ENCODE peak calls at places on chromosome 14, in eight cellular contexts. M is pulmonary artery endothelial cell; O is stimulated activated CD4-positive, alpha-beta T cell treated with anti-CD3 and anti-CD28 coated beads, Interleukin-15, amount 100 ng/mL, for 24 hours; W is activated T-cell treated with anti-CD3 and anti-CD28 coated beads, Interleukin-2, amount 50 U/mL, for 4 hours; U is ACHN; C is LHCN-M2; J is tibial artery; N is hypothalamus. S is an unnamed sample.

GRCh38 chr14:69360438-69361108 is 37.5 kb downstream of the ERH start:
- DNase-seq in M (no peak), O (peak; percentile 18), W (no peak), U (no peak), C (peak; percentile 26), J (no peak), N (no peak), S (no peak)

GRCh38 chr14:106564058-106564643 is 1037.8 kb downstream of the TMEM121 start:
- DNase-seq in M (no peak), O (peak; percentile 79), W (peak; percentile 63), U (peak; percentile 36), C (no peak), J (no peak), N (no peak), S (no peak)

GRCh38 chr14:50559990-50560928 is at the start of gene ATL1:
- DNase-seq in M (no peak), O (peak; percentile 67), W (peak; percentile 10), U (peak; percentile 77), C (peak; percentile 79), J (peak; percentile 91), N (peak; percentile 66), S (peak; percentile 67)

GRCh38 chr14:49946320-49947141 is 53.6 kb downstream of the ARF6 start:
- DNase-seq in M (peak; percentile 52), O (peak; percentile 50), W (peak; percentile 30), U (peak; percentile 33), C (peak; percentile 70), J (peak; percentile 43), N (no peak), S (peak; percentile 62)

GRCh38 chr14:77181603-77182437 is at the start of gene TMEM63C:
- DNase-seq in M (no peak), O (peak; percentile 78), W (peak; percentile 50), U (peak; percentile 77), C (peak; percentile 17), J (no peak), N (peak; percentile 55), S (no peak)

GRCh38 chr14:89941830-89942377 is 12.6 kb downstream of the EFCAB11 start:
- DNase-seq in M (no peak), O (peak; percentile 23), W (no peak), U (no peak), C (no peak), J (no peak), N (no peak), S (no peak)

GRCh38 chr14:93543766-93544165 is 113.0 kb downstream of the UNC79 start:
- DNase-seq in M (no peak), O (no peak), W (no peak), U (peak; percentile 28), C (peak; percentile 27), J (no peak), N (no peak), S (no peak)

GRCh38 chr14:33516898-33517436 is 433.9 kb downstream of the EGLN3 start:
- DNase-seq in M (no peak), O (no peak), W (no peak), U (no peak), C (no peak), J (no peak), N (no peak), S (no peak)

GRCh38 chr14:71891970-71892369 is 40.3 kb upstream of the RGS6 start:
- DNase-seq in M (no peak), O (no peak), W (no peak), U (no peak), C (no peak), J (no peak), N (no peak), S (no peak)

GRCh38 chr14:76456200-76456599 is 80.3 kb downstream of the ESRRB start:
- DNase-seq in M (no peak), O (peak; percentile 62), W (no peak), U (peak; percentile 53), C (peak; percentile 34), J (no peak), N (no peak), S (no peak)

GRCh38 chr14:24052656-24053547 is 1.1 kb downstream of the CARMIL3 start:
- DNase-seq in M (no peak), O (peak; percentile 77), W (peak; percentile 58), U (no peak), C (no peak), J (peak; percentile 32), N (no peak), S (no peak)

GRCh38 chr14:53389207-53389606 is 236.1 kb upstream of the DDHD1 start:
- DNase-seq in M (no peak), O (no peak), W (no peak), U (no peak), C (no peak), J (no peak), N (no peak), S (no peak)

GRCh38 chr14:70339970-70340369 is 19.5 kb downstream of the COX16 start:
- DNase-seq in M (no peak), O (no peak), W (no peak), U (no peak), C (no peak), J (no peak), N (no peak), S (no peak)

GRCh38 chr14:23577710-23578392 is 739 bp downstream of the JPH4 start:
- DNase-seq in M (no peak), O (no peak), W (no peak), U (no peak), C (no peak), J (no peak), N (no peak), S (no peak)

GRCh38 chr14:102819176-102819628 is 42.0 kb downstream of the TRAF3 start:
- DNase-seq in M (no peak), O (peak; percentile 87), W (peak; percentile 43), U (no peak), C (no peak), J (no peak), N (no peak), S (peak; percentile 28)

GRCh38 chr14:34053666-34054065 is 102.8 kb upstream of the EGLN3 start:
- DNase-seq in M (peak; percentile 49), O (no peak), W (no peak), U (no peak), C (no peak), J (no peak), N (no peak), S (no peak)

GRCh38 chr14:96532632-96533031 is 30.4 kb downstream of the PAPOLA start:
- DNase-seq in M (no peak), O (no peak), W (no peak), U (no peak), C (no peak), J (no peak), N (no peak), S (no peak)

GRCh38 chr14:61296707-61297502 is 15.8 kb upstream of the TMEM30B start:
- DNase-seq in M (peak; percentile 37), O (no peak), W (no peak), U (peak; percentile 29), C (peak; percentile 49), J (no peak), N (no peak), S (no peak)

GRCh38 chr14:20996521-20996920 is 2.6 kb upstream of the SLC39A2 start:
- DNase-seq in M (no peak), O (no peak), W (no peak), U (no peak), C (no peak), J (no peak), N (no peak), S (no peak)

GRCh38 chr14:105492051-105492965 is 1.3 kb downstream of the TEDC1 start:
- DNase-seq in M (no peak), O (peak; percentile 1), W (no peak), U (no peak), C (no peak), J (peak; percentile 74), N (no peak), S (no peak)

GRCh38 chr14:64841121-64841611 is 38.5 kb downstream of the SPTB start:
- DNase-seq in M (no peak), O (no peak), W (no peak), U (peak; percentile 61), C (peak; percentile 59), J (no peak), N (no peak), S (no peak)

GRCh38 chr14:81435578-81436295 is 35.6 kb upstream of the STON2 start:
- DNase-seq in M (no peak), O (peak; percentile 34), W (peak; percentile 7), U (peak; percentile 75), C (peak; percentile 51), J (peak; percentile 69), N (peak; percentile 31), S (no peak)

GRCh38 chr14:22370084-22370847 is 218.8 kb downstream of the DAD1 start:
- DNase-seq in M (no peak), O (no peak), W (no peak), U (peak; percentile 10), C (no peak), J (peak; percentile 90), N (no peak), S (peak; percentile 67)

GRCh38 chr14:21723431-21724045 is 49.9 kb upstream of the OR4E1 start:
- DNase-seq in M (no peak), O (peak; percentile 56), W (peak; percentile 27), U (peak; percentile 56), C (peak; percentile 25), J (no peak), N (no peak), S (no peak)

GRCh38 chr14:24332094-24332983 is 2.5 kb downstream of the ADCY4 start:
- DNase-seq in M (no peak), O (peak; percentile 89), W (peak; percentile 81), U (peak; percentile 32), C (peak; percentile 59), J (peak; percentile 82), N (no peak), S (peak; percentile 71)

S was measured in prostate gland.